ENCODE peak calls at places on chromosomes 2 and 18, in seven cellular contexts. L, G, F, N, P, M and Z are unnamed samples.

GRCh38 chr2:221958224-221958623 is 340.6 kb downstream of the PAX3 start:
- DNase-seq in L (no peak), G (peak; percentile 7), F (no peak), N (no peak), P (no peak), M (no peak), Z (peak; percentile 9)

GRCh38 chr2:289362-290089 is 1.6 kb upstream of the ALKAL2 start:
- DNase-seq in L (no peak), G (peak; percentile 18), F (peak; percentile 61), N (no peak), P (no peak), M (no peak), Z (peak; percentile 8)

GRCh38 chr18:62771494-62771893 is 56.2 kb downstream of the PHLPP1 start:
- DNase-seq in L (no peak), G (no peak), F (no peak), N (no peak), P (no peak), M (no peak), Z (no peak)

GRCh38 chr2:182915369-182916326 is 49.2 kb upstream of the FRZB start:
- DNase-seq in L (no peak), G (peak; percentile 61), F (no peak), N (peak; percentile 46), P (no peak), M (no peak), Z (peak; percentile 63)

GRCh38 chr2:85741811-85742507 is 11.8 kb upstream of the ATOH8 start:
- DNase-seq in L (peak; percentile 90), G (peak; percentile 90), F (peak; percentile 77), N (no peak), P (no peak), M (peak; percentile 89), Z (peak; percentile 58)

GRCh38 chr2:15811367-15811766 is 129.0 kb upstream of the MYCN start:
- DNase-seq in L (no peak), G (no peak), F (no peak), N (no peak), P (no peak), M (no peak), Z (no peak)

GRCh38 chr18:27652480-27653121 is 467.5 kb upstream of the CHST9 start:
- DNase-seq in L (no peak), G (peak; percentile 17), F (no peak), N (no peak), P (no peak), M (no peak), Z (no peak)

GRCh38 chr2:220847587-220847986 is 724.5 kb downstream of the EPHA4 start:
- DNase-seq in L (no peak), G (peak; percentile 50), F (no peak), N (peak; percentile 90), P (no peak), M (no peak), Z (peak; percentile 75)

GRCh38 chr2:61015971-61016370 is 1.5 kb upstream of the PEX13 start:
- DNase-seq in L (no peak), G (no peak), F (no peak), N (no peak), P (no peak), M (no peak), Z (no peak)

GRCh38 chr2:119838179-119838578 is 78.5 kb downstream of the PTPN4 start:
- DNase-seq in L (no peak), G (peak; percentile 16), F (no peak), N (no peak), P (no peak), M (no peak), Z (peak; percentile 38)

GRCh38 chr2:40439473-40439872 is 12.4 kb downstream of the SLC8A1 start:
- DNase-seq in L (no peak), G (no peak), F (no peak), N (no peak), P (no peak), M (no peak), Z (no peak)

GRCh38 chr2:186059096-186059495 is 320.5 kb downstream of the FSIP2 start:
- DNase-seq in L (no peak), G (peak; percentile 25), F (no peak), N (no peak), P (no peak), M (no peak), Z (peak; percentile 18)

GRCh38 chr18:1408331-1408835 is 503.7 kb downstream of the ADCYAP1 start:
- DNase-seq in L (no peak), G (no peak), F (no peak), N (no peak), P (peak; percentile 12), M (no peak), Z (no peak)

GRCh38 chr2:15579641-15580040 is 12.0 kb upstream of the DDX1 start:
- DNase-seq in L (no peak), G (no peak), F (no peak), N (no peak), P (no peak), M (no peak), Z (no peak)

GRCh38 chr2:240568678-240569522 is 616 bp downstream of the RNPEPL1 start:
- DNase-seq in L (peak; percentile 84), G (peak; percentile 63), F (peak; percentile 81), N (no peak), P (peak; percentile 67), M (peak; percentile 83), Z (peak; percentile 36)

GRCh38 chr18:57073516-57074187 is 73.2 kb upstream of the BOD1L2 start:
- DNase-seq in L (no peak), G (no peak), F (no peak), N (no peak), P (no peak), M (no peak), Z (no peak)

GRCh38 chr2:208648368-208648767 is 241.8 kb downstream of the PTH2R start:
- DNase-seq in L (no peak), G (no peak), F (no peak), N (no peak), P (no peak), M (no peak), Z (no peak)

GRCh38 chr18:39675358-39675757 is 2109.8 kb upstream of the CELF4 start:
- DNase-seq in L (no peak), G (peak; percentile 82), F (no peak), N (peak; percentile 23), P (no peak), M (no peak), Z (peak; percentile 21)

GRCh38 chr2:199606193-199606780 is 148.5 kb upstream of the SATB2 start:
- DNase-seq in L (no peak), G (no peak), F (no peak), N (no peak), P (no peak), M (no peak), Z (peak; percentile 9)
- TF ChIP-seq CTCF in L (no peak), G (peak; percentile 16), F (no peak), N (peak; percentile 5), P (peak; percentile 49), M (no peak), Z (peak; percentile 9)

DNA sequence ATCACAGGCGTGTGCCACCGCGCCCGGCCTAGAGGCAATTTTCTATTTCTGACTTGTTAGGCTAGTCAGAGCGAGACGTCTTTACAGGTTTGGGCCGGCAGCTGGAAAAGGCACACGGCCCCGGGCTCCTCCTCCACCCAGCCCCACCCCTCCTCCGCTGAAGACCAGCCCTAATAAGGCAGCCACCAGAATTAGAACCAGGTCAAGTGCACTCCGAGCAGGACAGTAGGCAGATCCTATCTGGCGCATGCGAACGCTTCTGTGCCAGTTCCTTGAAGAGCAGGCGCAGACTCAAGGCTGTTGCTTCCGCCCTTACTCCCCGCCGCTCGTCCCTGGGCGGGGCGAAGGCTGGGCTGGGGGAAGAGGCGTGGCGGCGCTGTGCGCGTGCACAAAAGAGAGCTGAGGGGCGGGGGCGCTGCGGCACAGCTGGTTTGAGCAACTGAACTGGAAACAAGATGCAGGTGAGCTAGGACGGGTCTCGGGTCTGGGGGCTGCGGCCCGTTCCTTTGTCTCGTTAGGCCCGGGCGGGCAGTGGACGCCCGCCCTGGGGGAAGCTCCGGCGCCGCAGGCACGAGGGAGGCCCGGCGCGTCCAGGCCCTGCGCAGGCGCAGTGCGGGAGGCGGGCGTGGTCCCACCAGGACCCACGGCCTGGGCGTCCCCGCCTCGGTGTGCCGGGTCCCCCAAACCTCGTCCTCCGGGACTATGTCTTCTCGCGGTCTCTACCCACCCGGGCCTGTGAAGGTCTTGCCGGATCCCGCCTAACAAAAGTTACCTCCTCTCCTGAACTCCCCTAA is at the start of gene PDCL3:
- DNase-seq in L (peak; percentile 99), G (peak; percentile 99), F (peak; percentile 94), N (peak; percentile 96), P (peak; percentile 88), M (peak; percentile 98), Z (peak; percentile 99)
- TF ChIP-seq CTCF in L (no peak), G (no peak), F (no peak), N (peak; percentile 27), P (peak; percentile 3), M (no peak), Z (no peak)

GRCh38 chr18:48122376-48122775 is 191.9 kb upstream of the SMAD2 start:
- DNase-seq in L (peak; percentile 25), G (no peak), F (no peak), N (no peak), P (no peak), M (no peak), Z (no peak)

GRCh38 chr18:48122816-48123215 is 192.4 kb upstream of the SMAD2 start:
- DNase-seq in L (peak; percentile 56), G (no peak), F (no peak), N (no peak), P (no peak), M (no peak), Z (no peak)

GRCh38 chr18:48124857-48125626 is 194.6 kb upstream of the SMAD2 start:
- DNase-seq in L (no peak), G (no peak), F (no peak), N (no peak), P (no peak), M (no peak), Z (no peak)

GRCh38 chr18:48123324-48123723 is 192.9 kb upstream of the SMAD2 start:
- DNase-seq in L (peak; percentile 30), G (no peak), F (no peak), N (no peak), P (no peak), M (no peak), Z (no peak)

GRCh38 chr18:48123965-48124364 is 193.5 kb upstream of the SMAD2 start:
- DNase-seq in L (peak; percentile 47), G (no peak), F (no peak), N (no peak), P (no peak), M (no peak), Z (no peak)
- TF ChIP-seq CTCF in L (no peak), G (no peak), F (no peak), N (no peak), P (no peak), M (no peak), Z (no peak)

DNA sequence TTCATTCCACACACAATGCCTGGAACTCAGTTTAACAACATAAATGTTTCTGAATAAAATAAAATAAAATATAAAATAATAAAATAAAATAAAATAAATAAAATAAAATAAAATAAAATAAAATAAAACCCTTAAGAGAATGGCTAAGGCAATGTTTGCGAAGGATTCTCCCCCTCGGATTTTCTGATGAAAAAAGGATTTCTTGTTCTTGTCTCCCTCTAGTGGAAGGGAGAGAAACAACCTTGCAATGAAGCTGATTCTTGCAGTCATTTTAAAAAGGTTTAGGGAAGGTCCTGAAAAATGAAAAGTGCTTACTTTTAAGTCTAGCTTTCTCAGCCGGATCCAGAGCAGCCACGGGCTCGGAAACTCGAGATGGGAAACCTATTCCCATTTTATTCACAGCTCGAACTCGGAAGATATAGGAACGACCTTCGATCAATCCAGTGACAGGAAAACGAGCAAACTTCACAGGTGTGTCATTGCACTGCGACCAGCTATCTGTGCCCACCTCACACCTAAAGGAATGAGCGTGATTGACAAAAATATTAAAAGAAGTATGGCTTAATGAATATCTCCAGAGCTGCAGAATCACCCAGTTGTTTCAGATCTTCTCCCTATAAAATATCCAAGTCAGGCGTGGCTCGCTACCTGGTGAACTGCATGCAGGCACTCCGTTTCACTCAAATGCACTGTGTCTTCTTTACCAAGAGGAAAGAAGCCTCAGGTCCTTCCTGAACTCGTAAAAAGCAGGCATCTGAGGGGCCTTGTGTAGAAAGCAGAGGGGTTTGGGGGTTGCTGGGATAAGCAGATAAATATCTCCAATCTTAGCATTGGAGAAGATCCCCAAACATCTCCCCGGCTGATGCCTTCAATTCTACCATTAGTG is 68.1 kb downstream of the MYOM1 start:
- DNase-seq in L (no peak), G (peak; percentile 63), F (no peak), N (no peak), P (no peak), M (no peak), Z (peak; percentile 50)
- TF ChIP-seq CTCF in L (peak; percentile 51), G (peak; percentile 82), F (peak; percentile 41), N (peak; percentile 75), P (peak; percentile 63), M (peak; percentile 79), Z (peak; percentile 71)